ENCODE peak calls at places on chromosomes 13 and 19, in five cellular contexts. F is right lobe of liver; L is stimulated activated CD4-positive, alpha-beta T cell treated with anti-CD3 and anti-CD28 coated beads, Interleukin-4, amount 100 ng/mL, for 4 hours; E is SK-N-SH; A is fibroblast of the aortic adventitia. S is an unnamed sample.

GRCh38 chr13:113588394-113589111 is 4.0 kb downstream of the TFDP1 start:
- DNase-seq in F (no peak), A (no peak), E (no peak), L (no peak), S (no peak)

GRCh38 chr19:43438291-43439162 is 23.8 kb downstream of the TEX101 start:
- DNase-seq in E (peak; percentile 80), L (no peak), A (peak; percentile 97), F (no peak), S (peak; percentile 81)

GRCh38 chr19:7605490-7606222 is 10.0 kb downstream of the CAMSAP3 start:
- DNase-seq in F (no peak), E (peak; percentile 78), A (no peak), L (no peak), S (no peak)

GRCh38 chr13:21399741-21400140 is 59.4 kb downstream of the ZDHHC20 start:
- DNase-seq in L (no peak), F (no peak), A (peak; percentile 15), E (no peak), S (no peak)

GRCh38 chr13:101397742-101398141 is 18.6 kb downstream of the NALCN start:
- DNase-seq in E (no peak), A (peak; percentile 57), L (no peak), F (no peak), S (peak; percentile 29)

GRCh38 chr19:7718668-7719067 is 13.2 kb downstream of the CLEC4G start:
- DNase-seq in L (no peak), F (no peak), E (no peak), A (no peak), S (no peak)

GRCh38 chr13:24709186-24709913 is 29.1 kb downstream of the ATP12A start:
- DNase-seq in A (no peak), E (no peak), L (peak; percentile 37), F (no peak), S (no peak)

GRCh38 chr13:62293081-62293480 is 877.4 kb upstream of the PCDH20 start:
- DNase-seq in A (no peak), E (no peak), L (no peak), F (no peak), S (peak; percentile 1)

GRCh38 chr19:6261883-6262282 is 17.9 kb downstream of the MLLT1 start:
- DNase-seq in L (no peak), E (no peak), F (no peak), A (no peak), S (no peak)

GRCh38 chr19:33448159-33448516 is 73.5 kb downstream of the PEPD start:
- DNase-seq in E (no peak), A (no peak), L (no peak), F (peak; percentile 37), S (no peak)

GRCh38 chr13:50200988-50201387 is 185.7 kb downstream of the KCNRG start:
- DNase-seq in F (no peak), A (peak; percentile 57), E (no peak), L (no peak), S (no peak)

GRCh38 chr13:109769921-109770320 is 16.5 kb downstream of the IRS2 start:
- DNase-seq in E (no peak), L (no peak), F (no peak), A (no peak), S (no peak)

GRCh38 chr19:37948362-37948761 is 41.4 kb downstream of the SIPA1L3 start:
- DNase-seq in L (no peak), A (no peak), E (no peak), F (no peak), S (no peak)

GRCh38 chr13:24220086-24220703 is 59.7 kb downstream of the SPATA13 start:
- DNase-seq in L (peak; percentile 40), A (peak; percentile 91), F (no peak), E (peak; percentile 77), S (peak; percentile 75)

GRCh38 chr13:44932171-44932849 is 57.0 kb downstream of the NUFIP1 start:
- DNase-seq in L (no peak), F (no peak), A (peak; percentile 71), E (no peak), S (no peak)

GRCh38 chr19:56116606-56117005 is 4.5 kb downstream of the ZNF787 start:
- DNase-seq in F (no peak), A (no peak), L (no peak), E (no peak), S (no peak)

GRCh38 chr19:44517146-44517545 is 12.3 kb downstream of the CEACAM20 start:
- DNase-seq in A (no peak), L (no peak), F (no peak), E (no peak), S (no peak)

GRCh38 chr13:79432086-79432485 is 26.0 kb upstream of the RBM26 start:
- DNase-seq in E (no peak), F (no peak), A (no peak), L (no peak), S (no peak)

GRCh38 chr19:4713384-4713951 is 10.2 kb downstream of the DPP9 start:
- DNase-seq in L (no peak), E (peak; percentile 43), A (peak; percentile 92), F (peak; percentile 88), S (peak; percentile 91)

GRCh38 chr19:18053571-18054219 is 33.0 kb downstream of the IL12RB1 start:
- DNase-seq in A (peak; percentile 43), L (no peak), E (no peak), F (no peak), S (peak; percentile 92)

GRCh38 chr13:110123041-110123809 is 183.7 kb downstream of the COL4A1 start:
- DNase-seq in A (no peak), L (no peak), E (no peak), F (no peak), S (no peak)

GRCh38 chr13:98325724-98326123 is 148.7 kb upstream of the RNF113B start:
- DNase-seq in A (no peak), F (no peak), E (no peak), L (no peak), S (no peak)

GRCh38 chr19:6888967-6889366 is 1.6 kb downstream of the ADGRE1 start:
- DNase-seq in F (no peak), L (no peak), E (no peak), A (no peak), S (no peak)

GRCh38 chr13:67048084-67048792 is 181.9 kb downstream of the PCDH9 start:
- DNase-seq in L (no peak), E (no peak), F (no peak), A (peak; percentile 84), S (peak; percentile 13)

GRCh38 chr19:16571689-16572331 is 405 bp downstream of the SLC35E1 start:
- DNase-seq in F (no peak), L (peak; percentile 25), E (no peak), A (no peak), S (no peak)

GRCh38 chr19:43700368-43701015 is 15.4 kb upstream of the IRGC start:
- DNase-seq in F (peak; percentile 56), E (no peak), A (peak; percentile 87), L (no peak), S (peak; percentile 66)

GRCh38 chr13:69820180-69820579 is 287.4 kb upstream of the ATXN8OS start:
- DNase-seq in F (no peak), A (no peak), E (peak; percentile 8), L (no peak), S (no peak)

GRCh38 chr13:112061367-112062046 is 5.4 kb upstream of the SOX1 start:
- DNase-seq in A (no peak), E (no peak), F (no peak), L (no peak), S (no peak)